ENCODE peak calls at places on chromosomes 2 and 18, in seven cellular contexts. Z, U, S, D, E, J and W are unnamed samples.
A peak's percentile ranks its signal among the peaks of the same experiment; 100 is the strongest.

GRCh38 chr2:57733959-57734358 is 312.6 kb upstream of the VRK2 start:
- DNase-seq in Z (no peak), U (no peak), S (no peak), D (no peak), E (no peak), J (no peak), W (no peak)

GRCh38 chr2:226733189-226733858 is 66.3 kb downstream of the IRS1 start:
- DNase-seq in Z (no peak), U (no peak), S (peak; percentile 25), D (no peak), E (no peak), J (peak; percentile 54), W (no peak)

GRCh38 chr2:43110442-43110871 is 115.9 kb downstream of the ZFP36L2 start:
- DNase-seq in Z (no peak), U (no peak), S (peak; percentile 22), D (no peak), E (peak; percentile 85), J (peak; percentile 44), W (no peak)

GRCh38 chr18:23283933-23284430 is 148.7 kb downstream of the CABLES1 start:
- DNase-seq in Z (no peak), U (peak; percentile 52), S (peak; percentile 20), D (no peak), E (peak; percentile 63), J (no peak), W (no peak)

GRCh38 chr18:32576296-32576916 is 105.7 kb upstream of the GAREM1 start:
- DNase-seq in Z (no peak), U (peak; percentile 25), S (peak; percentile 10), D (no peak), E (peak; percentile 5), J (no peak), W (no peak)

GRCh38 chr2:200168641-200169265 is 137.7 kb upstream of the SPATS2L start:
- DNase-seq in Z (no peak), U (no peak), S (no peak), D (no peak), E (no peak), J (no peak), W (no peak)

GRCh38 chr18:27662537-27662936 is 477.4 kb upstream of the CHST9 start:
- DNase-seq in Z (no peak), U (no peak), S (no peak), D (no peak), E (no peak), J (no peak), W (no peak)

GRCh38 chr2:200119236-200119635 is 163.9 kb downstream of the MAIP1 start:
- DNase-seq in Z (no peak), U (no peak), S (no peak), D (no peak), E (no peak), J (no peak), W (no peak)

GRCh38 chr2:98381494-98381893 is 35.2 kb downstream of the CNGA3 start:
- DNase-seq in Z (no peak), U (no peak), S (no peak), D (no peak), E (no peak), J (no peak), W (no peak)

GRCh38 chr2:3536682-3537632 is 17.6 kb upstream of the ADI1 start:
- DNase-seq in Z (no peak), U (peak; percentile 51), S (peak; percentile 77), D (no peak), E (peak; percentile 56), J (peak; percentile 43), W (no peak)

DNA sequence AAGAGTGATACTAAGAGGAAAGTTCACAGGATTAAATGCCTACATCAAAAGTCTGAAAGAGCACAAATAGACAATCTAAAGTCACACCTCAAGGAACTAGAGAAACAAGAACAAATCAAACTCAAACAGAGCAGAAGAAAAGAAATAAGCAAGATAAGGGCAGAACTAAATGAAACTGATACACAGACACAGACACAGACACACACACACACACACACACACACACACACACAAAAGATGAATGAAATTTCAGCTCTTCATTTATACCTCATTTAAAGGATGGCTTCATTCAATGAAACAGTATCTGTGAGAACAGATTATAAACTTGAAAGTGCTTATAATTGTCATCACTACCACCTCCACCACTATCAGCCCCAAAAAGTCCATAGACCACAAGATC is 428.9 kb downstream of the MBD2 start:
- DNase-seq in Z (no peak), U (no peak), S (no peak), D (no peak), E (no peak), J (no peak), W (no peak)
- TF ChIP-seq POLR2A in Z (no peak), U (no peak), S (no peak), D (no peak), E (no peak), J (no peak), W (no peak)

GRCh38 chr18:8750954-8751415 is 45.6 kb downstream of the MTCL1 start:
- DNase-seq in Z (peak; percentile 37), U (peak; percentile 81), S (no peak), D (no peak), E (peak; percentile 96), J (no peak), W (no peak)
- H3K4me3 ChIP-seq in Z (no peak overlapping the region), U (no peak overlapping the region), S (no peak overlapping the region), D (no peak overlapping the region), E (no peak overlapping the region), J (no peak overlapping the region), W (no peak overlapping the region)

DNA sequence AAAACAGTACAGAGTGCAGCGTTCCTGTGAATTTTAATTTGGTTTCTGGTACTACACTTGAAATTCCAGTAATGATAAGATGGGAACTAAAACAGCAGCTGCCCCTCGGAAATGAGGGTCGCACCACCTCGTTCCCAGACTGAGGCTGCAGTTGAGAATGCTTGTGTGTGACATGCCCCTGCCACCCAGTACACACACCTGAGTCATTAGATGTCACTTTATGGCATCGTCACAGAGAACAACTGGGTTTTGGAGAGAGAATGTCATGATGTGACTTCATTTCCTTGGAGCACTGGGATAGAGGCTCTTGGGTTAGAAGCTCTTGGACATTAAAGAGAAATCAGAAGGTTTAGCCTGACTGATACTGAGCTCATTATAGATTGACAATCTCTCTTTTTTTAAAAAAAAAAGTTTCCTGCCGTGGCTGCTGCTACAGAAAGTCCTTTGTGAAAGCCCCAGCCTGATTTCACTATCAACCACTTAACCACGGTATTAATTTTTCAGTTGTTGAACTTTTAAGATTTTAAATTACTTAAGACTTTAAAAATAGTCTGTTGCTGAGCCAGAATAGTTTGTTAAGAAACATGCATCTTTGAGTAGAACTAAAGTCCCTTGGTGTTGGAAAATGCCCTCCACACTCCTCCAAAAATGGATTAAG is 24.5 kb downstream of the BCL2L11 start:
- DNase-seq in Z (no peak), U (no peak), S (no peak), D (no peak), E (no peak), J (no peak), W (no peak)
- TF ChIP-seq POLR2A in Z (no peak), U (no peak), S (no peak), D (no peak), E (no peak), J (no peak), W (no peak)

GRCh38 chr2:39706945-39707344 is 41.2 kb downstream of the TMEM178A start:
- DNase-seq in Z (no peak), U (no peak), S (no peak), D (no peak), E (no peak), J (no peak), W (no peak)

GRCh38 chr2:39705638-39706037 is 39.9 kb downstream of the TMEM178A start:
- DNase-seq in Z (no peak), U (no peak), S (no peak), D (no peak), E (no peak), J (no peak), W (no peak)

GRCh38 chr2:39708003-39708402 is 42.3 kb downstream of the TMEM178A start:
- DNase-seq in Z (no peak), U (no peak), S (no peak), D (no peak), E (no peak), J (no peak), W (no peak)

GRCh38 chr2:39704540-39704939 is 38.8 kb downstream of the TMEM178A start:
- DNase-seq in Z (no peak), U (no peak), S (no peak), D (no peak), E (no peak), J (no peak), W (no peak)

GRCh38 chr2:39706350-39706749 is 40.6 kb downstream of the TMEM178A start:
- DNase-seq in Z (no peak), U (no peak), S (no peak), D (no peak), E (no peak), J (no peak), W (no peak)
- H3K4me3 ChIP-seq in Z (no peak overlapping the region), U (no peak overlapping the region), S (no peak overlapping the region), D (no peak overlapping the region), E (no peak overlapping the region), J (no peak overlapping the region), W (no peak overlapping the region)

GRCh38 chr2:192469612-192470011 is 274.9 kb upstream of the TMEFF2 start:
- DNase-seq in Z (no peak), U (no peak), S (no peak), D (no peak), E (no peak), J (no peak), W (no peak)
- TF ChIP-seq POLR2A in Z (no peak), U (no peak), S (no peak), D (no peak), E (no peak), J (no peak), W (no peak)

GRCh38 chr2:46335966-46336436 is 38.8 kb downstream of the EPAS1 start:
- DNase-seq in Z (no peak), U (no peak), S (no peak), D (no peak), E (no peak), J (peak; percentile 59), W (peak; percentile 17)
- H3K4me3 ChIP-seq in Z (no peak overlapping the region), U (no peak overlapping the region), S (no peak overlapping the region), D (peak overlapping the region; percentile 23), E (no peak overlapping the region), J (no peak overlapping the region), W (no peak overlapping the region)

DNA sequence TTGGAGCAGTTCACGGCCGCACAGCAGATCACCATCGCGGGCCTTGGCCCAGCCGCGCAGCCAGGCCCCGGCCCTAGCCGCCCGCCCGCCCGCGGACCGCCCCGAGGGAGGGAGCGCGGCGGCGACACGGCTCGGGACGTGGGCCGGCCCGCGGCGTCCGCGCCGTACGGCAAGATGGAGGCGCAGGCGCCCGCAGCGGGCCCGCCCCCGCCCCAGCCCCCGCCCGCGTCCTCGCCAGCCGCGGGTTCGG is at the start of gene THAP4:
- DNase-seq in Z (no peak), U (no peak), S (peak; percentile 74), D (peak; percentile 27), E (no peak), J (peak; percentile 60), W (peak; percentile 54)
- TF ChIP-seq POLR2A in Z (no peak), U (no peak), S (no peak), D (no peak), E (no peak), J (no peak), W (no peak)

DNA sequence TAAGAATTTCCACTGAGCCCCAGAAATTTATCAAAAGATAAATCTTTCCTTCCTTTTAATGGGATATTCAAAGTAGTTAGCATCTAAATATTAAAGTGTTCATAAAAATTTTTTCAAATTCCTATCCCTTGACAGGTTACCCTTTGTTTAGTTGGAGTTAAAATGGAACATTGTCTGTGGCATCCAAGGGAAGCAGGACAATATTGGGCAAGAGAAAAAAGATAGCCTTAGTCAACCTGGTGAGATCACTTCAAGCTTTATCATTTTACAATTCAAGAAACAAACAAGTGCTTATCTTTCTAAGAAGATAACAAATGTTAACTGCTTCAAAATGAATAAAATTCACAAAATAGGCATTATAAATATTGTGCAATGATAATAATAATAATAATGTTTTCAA is 21.7 kb downstream of the NR4A2 start:
- DNase-seq in Z (no peak), U (no peak), S (no peak), D (no peak), E (no peak), J (no peak), W (no peak)
- H3K4me3 ChIP-seq in Z (no peak overlapping the region), U (no peak overlapping the region), S (no peak overlapping the region), D (no peak overlapping the region), E (no peak overlapping the region), J (no peak overlapping the region), W (no peak overlapping the region)